ENCODE peak calls at places on chromosome 5, in eight cellular contexts. R is RWPE1, N is A549, F is Calu3, E is tibial nerve, X is tibial artery, K is type B pancreatic cell, A is pancreas. I is an unnamed sample.

GRCh38 chr5:172858990-172859811 is 25.1 kb downstream of the ERGIC1 start:
- DNase-seq in X (peak), E (peak), K (no peak), N (peak), F (peak), R (no peak), A (peak), I (no peak)

GRCh38 chr5:25544652-25545249 is 900.0 kb upstream of the CDH10 start:
- DNase-seq in K (no peak), R (peak), E (no peak), X (no peak), A (no peak), F (peak), N (peak), I (no peak)

GRCh38 chr5:158074992-158075769 is 216.2 kb upstream of the CLINT1 start:
- DNase-seq in F (peak), N (peak), R (peak), A (peak), E (peak), X (peak), K (peak), I (peak)

GRCh38 chr5:55306641-55307382 is 682 bp downstream of the DHX29 start:
- DNase-seq in R (peak), X (no peak), K (no peak), F (no peak), N (peak), A (no peak), E (no peak), I (no peak)

GRCh38 chr5:38445374-38446028 is 110.9 kb downstream of the LIFR start:
- DNase-seq in N (no peak), X (no peak), F (no peak), E (peak), R (no peak), K (no peak), A (peak), I (no peak)

GRCh38 chr5:169545762-169546161 is 37.8 kb upstream of the SPDL1 start:
- DNase-seq in X (no peak), E (no peak), K (no peak), F (no peak), A (no peak), R (peak), N (peak), I (no peak)

GRCh38 chr5:134249469-134250379 is 23.9 kb upstream of the PPP2CA start:
- DNase-seq in F (no peak), E (no peak), N (no peak), K (no peak), R (no peak), X (peak), A (no peak), I (no peak)

GRCh38 chr5:154771383-154771901 is 16.3 kb downstream of the LARP1 start:
- DNase-seq in A (no peak), E (no peak), K (no peak), X (peak), R (no peak), F (no peak), N (no peak), I (peak)

GRCh38 chr5:14790220-14790619 is 81.4 kb downstream of the ANKH start:
- DNase-seq in X (no peak), R (no peak), K (no peak), N (no peak), F (no peak), E (no peak), A (no peak), I (no peak)

GRCh38 chr5:38249286-38249685 is 9.1 kb upstream of the EGFLAM start:
- DNase-seq in R (no peak), K (no peak), A (no peak), N (no peak), E (no peak), F (no peak), X (no peak), I (no peak)

GRCh38 chr5:78508231-78508765 is 140.3 kb downstream of the LHFPL2 start:
- DNase-seq in A (no peak), E (no peak), N (no peak), X (no peak), F (no peak), R (no peak), K (no peak), I (no peak)

GRCh38 chr5:17897776-17898175 is 263.5 kb downstream of the TAF11L14 start:
- DNase-seq in E (no peak), R (peak), X (no peak), F (no peak), A (no peak), N (no peak), K (no peak), I (no peak)

GRCh38 chr5:107474724-107475489 is 195.8 kb downstream of the EFNA5 start:
- DNase-seq in N (peak), X (no peak), R (no peak), F (peak), E (no peak), K (no peak), A (no peak), I (no peak)

GRCh38 chr5:110040178-110040577 is 350.5 kb downstream of the MAN2A1 start:
- DNase-seq in F (no peak), N (no peak), K (no peak), R (no peak), X (no peak), A (no peak), E (no peak), I (no peak)

GRCh38 chr5:69450116-69450515 is 35.2 kb downstream of the MARVELD2 start:
- DNase-seq in N (peak), X (no peak), F (no peak), K (no peak), E (no peak), R (peak), A (no peak), I (peak)

GRCh38 chr5:67092447-67093023 is 104.1 kb downstream of the CD180 start:
- DNase-seq in K (no peak), F (no peak), E (no peak), N (no peak), A (no peak), R (no peak), X (no peak), I (no peak)

GRCh38 chr5:164504141-164504772 is 998.8 kb downstream of the MAT2B start:
- DNase-seq in E (no peak), F (peak), N (peak), A (no peak), K (no peak), X (no peak), R (peak), I (peak)
- TF ChIP-seq CTCF in E (peak), F (peak), N (peak), A (peak), K (peak), X (peak), R (peak), I (peak)

GRCh38 chr5:151298063-151298462 is 5.5 kb downstream of the SLC36A3 start:
- DNase-seq in R (peak), A (no peak), F (peak), N (peak), E (no peak), X (peak), K (no peak), I (peak)
- TF ChIP-seq CTCF in R (peak), A (no peak), F (no peak), N (peak), E (no peak), X (peak), K (peak), I (peak)

GRCh38 chr5:36363101-36363500 is 61.4 kb upstream of the RANBP3L start:
- DNase-seq in K (no peak), N (peak), A (no peak), X (no peak), E (no peak), R (peak), F (no peak), I (no peak)
- TF ChIP-seq CTCF in K (no peak), N (no peak), A (no peak), X (no peak), E (no peak), R (no peak), F (no peak), I (no peak)

DNA sequence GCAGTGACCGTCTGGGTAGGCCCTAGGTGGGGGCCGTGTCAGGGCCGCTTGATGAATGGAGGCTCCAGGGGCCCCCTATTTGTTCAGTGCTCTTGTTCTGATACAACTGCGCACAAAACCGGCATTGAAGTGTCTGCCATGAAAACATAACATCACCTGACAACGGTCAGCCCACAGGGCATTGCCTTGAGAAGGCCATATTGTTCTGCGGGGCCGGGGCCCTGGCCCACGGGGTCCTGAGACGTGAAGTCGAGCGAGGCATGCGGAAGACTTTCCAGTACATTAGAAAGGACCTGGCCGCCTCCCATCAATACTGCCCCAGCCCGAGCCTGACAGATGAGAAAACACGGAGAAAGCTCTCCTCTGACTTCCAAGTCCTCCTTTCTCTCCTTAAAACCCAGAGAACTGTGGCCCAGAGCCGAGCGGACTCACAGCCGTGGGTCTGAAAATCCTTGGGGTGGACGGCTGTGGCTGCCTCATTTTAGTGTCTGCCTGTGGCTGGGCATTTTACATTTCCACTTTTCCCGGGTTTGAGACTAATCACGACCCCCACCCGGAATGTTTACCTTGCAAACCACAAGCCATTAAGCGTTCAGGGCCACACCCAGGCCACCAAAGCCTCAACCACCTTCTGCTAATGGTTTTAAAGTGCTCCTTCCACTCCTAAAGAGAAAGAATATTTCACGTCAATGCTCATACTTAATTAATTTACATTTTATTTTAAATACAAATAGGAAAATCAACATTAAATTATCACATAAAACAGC is 391.0 kb upstream of the IRX2 start:
- DNase-seq in F (no peak), R (no peak), A (no peak), X (no peak), N (no peak), E (no peak), K (no peak), I (no peak)
- TF ChIP-seq CTCF in F (no peak), R (no peak), A (no peak), X (no peak), N (no peak), E (no peak), K (no peak), I (no peak)

GRCh38 chr5:170892201-170892600 is 30.4 kb downstream of the RANBP17 start:
- DNase-seq in A (no peak), N (no peak), K (no peak), R (no peak), E (no peak), F (no peak), X (no peak), I (no peak)

GRCh38 chr5:170896779-170897178 is 35.0 kb downstream of the RANBP17 start:
- DNase-seq in N (no peak), F (peak), R (no peak), E (no peak), X (no peak), A (no peak), K (peak), I (no peak)
- TF ChIP-seq CTCF in N (no peak), F (peak), R (no peak), E (no peak), X (no peak), A (peak), K (peak), I (peak)

DNA sequence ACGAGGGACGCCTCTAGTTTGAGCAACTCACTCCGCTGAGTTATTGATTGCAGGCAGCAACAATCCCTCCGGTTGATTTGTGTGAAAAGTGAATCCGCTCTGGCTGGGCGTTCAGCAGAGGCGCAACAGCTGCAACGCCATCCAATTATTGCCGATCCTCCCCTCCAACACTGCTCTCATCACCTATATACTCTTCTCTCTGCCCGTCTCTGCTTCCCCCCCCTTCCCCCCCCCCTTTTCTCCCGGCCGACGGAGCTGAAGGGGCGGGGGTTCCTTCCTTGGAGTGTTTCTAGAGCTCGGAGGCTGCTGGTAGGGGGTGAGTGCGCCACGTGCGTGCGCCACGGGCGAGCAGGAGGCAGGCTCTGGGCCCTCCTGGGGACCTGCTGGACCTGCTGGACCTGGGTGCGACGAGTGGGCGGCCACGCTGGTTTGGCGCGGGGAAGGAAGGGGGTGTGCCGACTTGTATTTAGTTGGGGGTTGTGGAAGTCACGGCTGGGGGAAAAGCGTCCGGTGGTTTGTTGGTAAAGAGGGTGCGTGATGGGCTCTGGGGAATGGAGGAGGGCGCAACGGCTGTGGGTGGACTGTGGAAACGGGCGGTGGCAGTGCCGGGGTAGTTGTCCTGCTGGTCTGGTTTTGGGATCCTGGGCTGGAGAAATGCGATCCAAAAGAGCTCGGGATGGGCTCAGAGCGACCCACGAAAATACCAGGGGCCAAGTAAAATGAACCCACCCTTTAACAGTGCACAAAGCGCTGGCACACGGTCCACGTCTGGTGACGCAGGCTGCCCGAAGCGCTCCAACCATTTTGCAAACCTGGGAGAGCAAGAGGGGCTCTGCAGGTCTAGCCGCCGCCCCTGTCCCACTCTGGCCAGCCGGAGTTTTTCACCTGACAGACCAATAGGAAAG is 6.4 kb upstream of the MEF2C start:
- DNase-seq in F (peak), N (no peak), X (peak), R (no peak), E (peak), K (peak), A (peak), I (no peak)
- TF ChIP-seq CTCF in F (no peak), N (no peak), X (no peak), R (no peak), E (no peak), K (no peak), A (no peak), I (no peak)

GRCh38 chr5:93741136-93741811 is at the start of gene POU5F2:
- DNase-seq in K (no peak), R (no peak), E (no peak), X (no peak), N (no peak), A (peak), F (no peak), I (no peak)
- TF ChIP-seq CTCF in K (peak), R (no peak), E (no peak), X (no peak), N (no peak), A (no peak), F (no peak), I (no peak)

DNA sequence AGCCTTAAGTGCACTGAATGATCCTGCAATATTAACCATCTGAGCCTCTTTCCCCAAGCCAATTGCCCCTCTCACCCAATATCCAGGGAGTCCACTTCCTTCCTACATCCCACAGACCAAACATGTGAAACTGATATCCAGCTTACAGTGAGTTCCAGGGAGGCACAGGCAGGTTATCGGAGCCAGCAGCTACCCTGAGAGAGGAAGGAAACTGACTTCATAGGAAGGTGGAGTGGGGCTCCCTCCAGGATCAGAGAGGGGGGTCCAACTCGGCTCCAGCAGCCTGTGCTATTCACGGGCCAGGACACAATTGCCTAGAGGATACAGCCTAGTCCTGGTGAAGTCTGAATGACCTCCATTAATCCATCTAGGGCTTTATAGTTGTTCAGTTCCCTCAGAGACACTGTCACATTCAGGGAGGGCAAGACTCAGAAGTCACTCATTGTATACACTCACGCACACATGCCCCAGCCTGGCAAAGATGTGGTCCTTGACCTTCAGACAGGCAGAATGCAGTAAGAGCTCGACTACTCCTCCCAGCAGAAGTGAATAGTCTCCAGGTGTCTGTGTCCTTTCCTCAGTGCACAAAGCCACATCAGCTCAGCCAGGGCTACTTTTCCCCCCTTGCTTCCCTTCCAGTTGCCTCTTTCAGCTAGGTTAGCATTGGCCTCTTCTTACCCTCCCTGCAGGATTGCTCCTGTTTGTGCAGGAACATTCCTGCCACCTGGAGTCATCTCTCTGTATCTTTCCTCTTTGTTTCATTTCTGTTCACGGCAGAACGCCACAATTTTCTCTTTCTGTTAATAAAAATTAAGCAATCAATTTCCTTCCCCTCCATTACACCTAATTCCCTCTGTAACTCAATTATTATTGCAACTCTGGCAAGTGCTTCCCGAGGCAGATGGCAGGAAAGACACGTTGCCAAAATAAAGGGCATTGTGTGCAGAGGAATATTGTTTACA is 501.7 kb downstream of the ARHGEF28 start:
- DNase-seq in R (peak), K (no peak), E (no peak), A (no peak), X (no peak), N (peak), F (peak), I (no peak)
- TF ChIP-seq CTCF in R (peak), K (peak), E (no peak), A (no peak), X (no peak), N (peak), F (peak), I (peak)

GRCh38 chr5:39977231-39977630 is 552.5 kb upstream of the DAB2 start:
- DNase-seq in K (no peak), E (no peak), N (no peak), R (no peak), X (no peak), A (no peak), F (no peak), I (no peak)
- TF ChIP-seq CTCF in K (no peak), E (no peak), N (no peak), R (no peak), X (no peak), A (no peak), F (no peak), I (no peak)

I was measured in AG09319.